ENCODE peak calls at places on chromosomes 16 and 17, in eight cellular contexts. D is endothelial cell; O is cerebellar cortex; L is AML-193; I is NCI-H187 treated with DMSO at 0.1 percent for 48 hours; Q is stimulated activated CD4-positive, alpha-beta T cell treated with anti-CD3 and anti-CD28 coated beads, Interleukin-12 subunit alpha, Interleukin-12 subunit beta, amount 100 ng/mL, for 48 hours; P is stomach; M is GM04504. J is an unnamed sample.
A peak's percentile ranks its signal among the peaks of the same experiment; 100 is the strongest.

GRCh38 chr17:83136931-83137330 is 57.5 kb downstream of the METRNL start:
- DNase-seq in D (no peak), O (no peak), L (no peak), I (no peak), Q (no peak), P (no peak), M (no peak), J (no peak)

GRCh38 chr17:77174928-77175720 is 34.4 kb downstream of the SEC14L1 start:
- DNase-seq in D (no peak), O (no peak), L (no peak), I (no peak), Q (no peak), P (peak; percentile 57), M (no peak), J (peak; percentile 93)

GRCh38 chr17:3798273-3799180 is 2.5 kb downstream of the ITGAE start:
- DNase-seq in D (no peak), O (no peak), L (no peak), I (no peak), Q (no peak), P (no peak), M (no peak), J (no peak)

GRCh38 chr17:47208744-47209488 is at the start of gene MYL4:
- DNase-seq in D (no peak), O (no peak), L (no peak), I (no peak), Q (no peak), P (no peak), M (no peak), J (no peak)

GRCh38 chr17:34081269-34081668 is 173.8 kb upstream of the CCL2 start:
- DNase-seq in D (peak; percentile 21), O (no peak), L (peak; percentile 25), I (no peak), Q (no peak), P (no peak), M (no peak), J (no peak)

GRCh38 chr16:89563639-89564392 is 3.3 kb downstream of the RPL13 start:
- DNase-seq in D (no peak), O (no peak), L (no peak), I (no peak), Q (no peak), P (no peak), M (no peak), J (no peak)

GRCh38 chr16:51569204-51569911 is 418.3 kb upstream of the SALL1 start:
- DNase-seq in D (no peak), O (no peak), L (no peak), I (no peak), Q (no peak), P (no peak), M (no peak), J (no peak)

GRCh38 chr16:62283-62682 is 8.7 kb downstream of the SNRNP25 start:
- DNase-seq in D (no peak), O (no peak), L (no peak), I (no peak), Q (no peak), P (no peak), M (no peak), J (no peak)

GRCh38 chr16:4318171-4318910 is 2.5 kb downstream of the GLIS2 start:
- DNase-seq in D (no peak), O (no peak), L (no peak), I (no peak), Q (no peak), P (no peak), M (no peak), J (no peak)

GRCh38 chr17:64343833-64344637 is 46.6 kb downstream of the PECAM1 start:
- DNase-seq in D (peak; percentile 30), O (no peak), L (no peak), I (peak; percentile 18), Q (no peak), P (peak; percentile 53), M (peak; percentile 23), J (peak; percentile 97)

GRCh38 chr17:66661857-66662256 is 173.1 kb upstream of the CACNG5 start:
- DNase-seq in D (no peak), O (no peak), L (no peak), I (no peak), Q (no peak), P (no peak), M (no peak), J (peak; percentile 70)

GRCh38 chr17:40545660-40546059 is 19.6 kb downstream of the CCR7 start:
- DNase-seq in D (no peak), O (no peak), L (no peak), I (no peak), Q (no peak), P (peak; percentile 1), M (no peak), J (no peak)

GRCh38 chr16:53809088-53809951 is 105.4 kb downstream of the FTO start:
- DNase-seq in D (no peak), O (no peak), L (no peak), I (no peak), Q (no peak), P (no peak), M (peak; percentile 75), J (no peak)

GRCh38 chr16:49537924-49538455 is 164.4 kb downstream of the C16orf78 start:
- DNase-seq in D (no peak), O (no peak), L (no peak), I (no peak), Q (no peak), P (no peak), M (no peak), J (no peak)

GRCh38 chr16:29745853-29746345 is at the start of gene C16orf54:
- DNase-seq in D (no peak), O (no peak), L (peak; percentile 94), I (no peak), Q (peak; percentile 78), P (peak; percentile 73), M (no peak), J (no peak)

GRCh38 chr17:45228985-45229517 is 7.4 kb downstream of the FMNL1 start:
- DNase-seq in D (no peak), O (no peak), L (peak; percentile 99), I (no peak), Q (peak; percentile 86), P (peak; percentile 70), M (peak; percentile 35), J (no peak)

GRCh38 chr17:77645441-77646430 is 312.8 kb upstream of the TNRC6C start:
- DNase-seq in D (peak; percentile 28), O (no peak), L (no peak), I (no peak), Q (peak; percentile 38), P (no peak), M (no peak), J (no peak)

GRCh38 chr16:75481475-75481874 is 13.8 kb downstream of the CHST6 start:
- DNase-seq in D (no peak), O (no peak), L (no peak), I (no peak), Q (no peak), P (no peak), M (no peak), J (peak; percentile 5)

GRCh38 chr17:71229036-71229435 is 891.8 kb upstream of the SOX9 start:
- DNase-seq in D (no peak), O (no peak), L (no peak), I (no peak), Q (no peak), P (no peak), M (no peak), J (no peak)

GRCh38 chr17:8122391-8122922 is 1.4 kb downstream of the HES7 start:
- DNase-seq in D (no peak), O (peak; percentile 53), L (no peak), I (no peak), Q (no peak), P (no peak), M (no peak), J (no peak)

GRCh38 chr16:27795992-27796614 is 246.2 kb downstream of the KATNIP start:
- DNase-seq in D (peak; percentile 73), O (no peak), L (no peak), I (no peak), Q (peak; percentile 16), P (peak; percentile 40), M (no peak), J (peak; percentile 9)

GRCh38 chr17:58084317-58084981 is 1.2 kb downstream of the DYNLL2 start:
- DNase-seq in D (peak; percentile 13), O (peak; percentile 66), L (no peak), I (no peak), Q (peak; percentile 23), P (peak; percentile 61), M (peak; percentile 4), J (peak; percentile 60)

GRCh38 chr16:1019234-1019933 is 37.8 kb downstream of the SOX8 start:
- DNase-seq in D (no peak), O (peak; percentile 53), L (no peak), I (no peak), Q (no peak), P (no peak), M (peak; percentile 55), J (no peak)

GRCh38 chr17:60090412-60090811 is 11.7 kb upstream of the HEATR6 start:
- DNase-seq in D (no peak), O (no peak), L (no peak), I (no peak), Q (no peak), P (no peak), M (no peak), J (no peak)

GRCh38 chr16:10554569-10554968 is 25.8 kb downstream of the EMP2 start:
- DNase-seq in D (no peak), O (no peak), L (no peak), I (no peak), Q (no peak), P (no peak), M (no peak), J (no peak)

GRCh38 chr16:70751593-70751992 is 49.4 kb downstream of the VAC14 start:
- DNase-seq in D (no peak), O (no peak), L (no peak), I (no peak), Q (no peak), P (peak; percentile 55), M (no peak), J (no peak)

GRCh38 chr17:72425133-72425795 is 304.4 kb downstream of the SOX9 start:
- DNase-seq in D (no peak), O (no peak), L (no peak), I (no peak), Q (no peak), P (no peak), M (no peak), J (no peak)

GRCh38 chr17:34820166-34820920 is 140.9 kb downstream of the CCT6B start:
- DNase-seq in D (no peak), O (no peak), L (no peak), I (no peak), Q (no peak), P (no peak), M (no peak), J (no peak)

GRCh38 chr17:49512296-49513043 is 17.4 kb downstream of the NGFR start:
- DNase-seq in D (no peak), O (no peak), L (no peak), I (no peak), Q (no peak), P (no peak), M (no peak), J (peak; percentile 33)

GRCh38 chr17:62626719-62627218 is 701 bp upstream of the MRC2 start:
- DNase-seq in D (peak; percentile 62), O (no peak), L (peak; percentile 79), I (no peak), Q (no peak), P (no peak), M (peak; percentile 77), J (no peak)

GRCh38 chr16:1102921-1103648 is 7.0 kb upstream of the C1QTNF8 start:
- DNase-seq in D (peak; percentile 80), O (no peak), L (peak; percentile 20), I (no peak), Q (peak; percentile 58), P (peak; percentile 69), M (no peak), J (peak; percentile 33)

GRCh38 chr16:64132686-64133085 is 989.2 kb downstream of the CDH11 start:
- DNase-seq in D (no peak), O (peak; percentile 59), L (no peak), I (no peak), Q (no peak), P (no peak), M (no peak), J (no peak)

GRCh38 chr16:68287276-68288251 is 23.2 kb downstream of the SLC7A6OS start:
- DNase-seq in D (no peak), O (no peak), L (no peak), I (no peak), Q (no peak), P (no peak), M (peak; percentile 91), J (no peak)

GRCh38 chr16:25317732-25318316 is 60.2 kb upstream of the ZKSCAN2 start:
- DNase-seq in D (no peak), O (no peak), L (no peak), I (no peak), Q (no peak), P (no peak), M (no peak), J (no peak)